ENCODE peak calls at places on chromosomes 13 and 19, in six cellular contexts. One of them, this sample, is unnamed.

GRCh38 chr19:37980419-37980975 is 73.5 kb downstream of the SIPA1L3 start:
- DNase-seq in NCI-H82: no peak
- DNase-seq in GOT3: no peak
- DNase-seq in skeletal muscle cell: no peak
- DNase-seq in GM19239: no peak
- DNase-seq in T-helper 22 cell: no peak
- DNase-seq in this sample: no peak

GRCh38 chr13:106922384-106922783 is 354.4 kb upstream of the ARGLU1 start:
- DNase-seq in GOT3: no peak
- DNase-seq in GM19239: no peak
- DNase-seq in NCI-H82: no peak
- DNase-seq in T-helper 22 cell: no peak
- DNase-seq in skeletal muscle cell: no peak
- DNase-seq in this sample: no peak

GRCh38 chr13:24159921-24160324 is 597 bp upstream of the SPATA13 start:
- DNase-seq in NCI-H82: peak; percentile 60
- DNase-seq in skeletal muscle cell: no peak
- DNase-seq in T-helper 22 cell: no peak
- DNase-seq in GM19239: no peak
- DNase-seq in GOT3: no peak
- DNase-seq in this sample: no peak

GRCh38 chr13:95484052-95484451 is 68.5 kb upstream of the CLDN10 start:
- DNase-seq in skeletal muscle cell: no peak
- DNase-seq in NCI-H82: no peak
- DNase-seq in GM19239: no peak
- DNase-seq in GOT3: no peak
- DNase-seq in T-helper 22 cell: no peak
- DNase-seq in this sample: no peak

GRCh38 chr19:4635763-4636135 is 3.6 kb upstream of the TNFAIP8L1 start:
- DNase-seq in GOT3: no peak
- DNase-seq in skeletal muscle cell: no peak
- DNase-seq in NCI-H82: peak; percentile 92
- DNase-seq in GM19239: no peak
- DNase-seq in T-helper 22 cell: no peak
- DNase-seq in this sample: no peak

GRCh38 chr19:17952041-17952976 is 14.6 kb upstream of the KCNN1 start:
- DNase-seq in skeletal muscle cell: no peak
- DNase-seq in NCI-H82: peak; percentile 78
- DNase-seq in GM19239: no peak
- DNase-seq in T-helper 22 cell: no peak
- DNase-seq in GOT3: no peak
- DNase-seq in this sample: no peak

GRCh38 chr19:2149980-2150793 is 1.2 kb downstream of the AP3D1 start:
- DNase-seq in NCI-H82: no peak
- DNase-seq in GOT3: no peak
- DNase-seq in T-helper 22 cell: no peak
- DNase-seq in GM19239: no peak
- DNase-seq in skeletal muscle cell: no peak
- DNase-seq in this sample: no peak

GRCh38 chr19:46579286-46579944 is 21.7 kb upstream of the CALM3 start:
- DNase-seq in NCI-H82: peak; percentile 49
- DNase-seq in skeletal muscle cell: no peak
- DNase-seq in T-helper 22 cell: no peak
- DNase-seq in GOT3: no peak
- DNase-seq in GM19239: no peak
- DNase-seq in this sample: no peak

GRCh38 chr19:27709496-27709895 is 1503.5 kb downstream of the UQCRFS1 start:
- DNase-seq in NCI-H82: peak; percentile 96
- DNase-seq in GM19239: no peak
- DNase-seq in T-helper 22 cell: no peak
- DNase-seq in GOT3: no peak
- DNase-seq in skeletal muscle cell: no peak
- DNase-seq in this sample: no peak

GRCh38 chr13:33271759-33272158 is 13.8 kb downstream of the STARD13 start:
- DNase-seq in skeletal muscle cell: no peak
- DNase-seq in NCI-H82: no peak
- DNase-seq in GM19239: no peak
- DNase-seq in T-helper 22 cell: no peak
- DNase-seq in GOT3: no peak
- DNase-seq in this sample: no peak

GRCh38 chr19:38719761-38720558 is 24.3 kb downstream of the CAPN12 start:
- DNase-seq in NCI-H82: no peak
- DNase-seq in GOT3: no peak
- DNase-seq in T-helper 22 cell: no peak
- DNase-seq in GM19239: no peak
- DNase-seq in skeletal muscle cell: peak; percentile 25
- DNase-seq in this sample: no peak

GRCh38 chr13:59415498-59415897 is 748.2 kb downstream of the DIAPH3 start:
- DNase-seq in NCI-H82: no peak
- DNase-seq in GM19239: no peak
- DNase-seq in GOT3: no peak
- DNase-seq in skeletal muscle cell: no peak
- DNase-seq in T-helper 22 cell: no peak
- DNase-seq in this sample: no peak

GRCh38 chr13:106906431-106906996 is 338.6 kb upstream of the ARGLU1 start:
- DNase-seq in T-helper 22 cell: no peak
- DNase-seq in GOT3: no peak
- DNase-seq in skeletal muscle cell: no peak
- DNase-seq in NCI-H82: no peak
- DNase-seq in GM19239: no peak
- DNase-seq in this sample: no peak

GRCh38 chr13:48014359-48014758 is 13.3 kb upstream of the SUCLA2 start:
- DNase-seq in T-helper 22 cell: no peak
- DNase-seq in NCI-H82: no peak
- DNase-seq in GM19239: no peak
- DNase-seq in GOT3: no peak
- DNase-seq in skeletal muscle cell: no peak
- DNase-seq in this sample: no peak

GRCh38 chr13:30581582-30581981 is 36.1 kb upstream of the USPL1 start:
- DNase-seq in GM19239: no peak
- DNase-seq in T-helper 22 cell: no peak
- DNase-seq in NCI-H82: peak; percentile 49
- DNase-seq in GOT3: no peak
- DNase-seq in skeletal muscle cell: no peak
- DNase-seq in this sample: no peak

GRCh38 chr13:33132644-33133440 is 116.6 kb downstream of the KL start:
- DNase-seq in T-helper 22 cell: no peak
- DNase-seq in GM19239: no peak
- DNase-seq in GOT3: no peak
- DNase-seq in NCI-H82: no peak
- DNase-seq in skeletal muscle cell: no peak
- DNase-seq in this sample: no peak